ENCODE peak calls at places on chromosomes 16 and 17, in ten cellular contexts. P is suprapubic skin, R is H7, W is mesenchymal stem cell, X is neuronal stem cell, I is ovary, Y is lower leg skin, L is heart left ventricle, E is HFF-Myc, M is AG10803. Q is an unnamed sample.

GRCh38 chr17:66466933-66467367 is 164.5 kb downstream of the PRKCA start:
- DNase-seq in X (no peak), R (no peak), P (no peak), M (peak; percentile 100), Y (peak; percentile 43), I (no peak), W (peak; percentile 99), L (no peak), E (peak; percentile 99), Q (peak; percentile 98)

GRCh38 chr16:4016648-4017047 is 99.6 kb downstream of the ADCY9 start:
- DNase-seq in I (no peak), R (no peak), P (no peak), W (no peak), M (peak; percentile 77), Y (no peak), E (no peak), X (no peak), L (no peak), Q (no peak)

GRCh38 chr17:8124350-8125195 is 667 bp upstream of the HES7 start:
- DNase-seq in E (no peak), M (peak; percentile 34), I (peak; percentile 48), Y (no peak), R (no peak), X (no peak), W (peak; percentile 52), L (no peak), P (no peak), Q (no peak)

GRCh38 chr17:75587718-75588545 is at the start of gene MYO15B:
- DNase-seq in M (no peak), W (peak; percentile 56), E (no peak), X (peak; percentile 59), I (peak; percentile 85), R (peak; percentile 95), L (peak; percentile 70), P (peak; percentile 67), Y (peak; percentile 91), Q (no peak)

GRCh38 chr17:77498875-77499698 is 358.3 kb downstream of the SEC14L1 start:
- DNase-seq in R (peak; percentile 65), L (no peak), P (peak; percentile 50), I (no peak), Y (peak; percentile 82), M (no peak), X (no peak), E (no peak), W (no peak), Q (no peak)

GRCh38 chr17:59844884-59845594 is 47.7 kb downstream of the TUBD1 start:
- DNase-seq in X (no peak), I (no peak), P (no peak), L (no peak), Y (peak; percentile 64), M (peak; percentile 70), R (no peak), E (no peak), W (peak; percentile 68), Q (no peak)

GRCh38 chr16:80802129-80802528 is 2.3 kb downstream of the CDYL2 start:
- DNase-seq in I (no peak), P (no peak), W (no peak), X (no peak), L (no peak), M (no peak), R (no peak), Y (no peak), E (no peak), Q (no peak)

GRCh38 chr16:16163109-16163508 is 60.2 kb downstream of the ABCC6 start:
- DNase-seq in W (no peak), L (no peak), I (no peak), X (no peak), P (no peak), M (no peak), R (no peak), E (no peak), Y (no peak), Q (no peak)

GRCh38 chr17:28925912-28926365 is 23.1 kb upstream of the DHRS13 start:
- DNase-seq in Y (no peak), L (no peak), W (peak; percentile 93), I (no peak), M (peak; percentile 89), P (no peak), E (peak; percentile 52), R (no peak), X (no peak), Q (peak; percentile 72)

GRCh38 chr17:6701719-6702118 is 11.4 kb downstream of the SLC13A5 start:
- DNase-seq in Y (no peak), R (peak; percentile 97), X (peak; percentile 32), P (peak; percentile 31), I (peak; percentile 54), L (no peak), W (no peak), M (no peak), E (no peak), Q (no peak)

GRCh38 chr17:909642-910323 is 69.8 kb downstream of the NXN start:
- DNase-seq in R (no peak), W (peak; percentile 60), Y (peak; percentile 95), L (no peak), P (peak; percentile 91), E (no peak), I (no peak), X (no peak), M (peak; percentile 89), Q (no peak)

GRCh38 chr17:1629647-1630310 is 1.1 kb upstream of the SLC43A2 start:
- DNase-seq in X (no peak), P (no peak), L (no peak), W (no peak), Y (no peak), E (no peak), R (peak; percentile 87), I (no peak), M (peak; percentile 52), Q (no peak)

GRCh38 chr16:86733526-86734254 is 155.3 kb downstream of the FOXL1 start:
- DNase-seq in M (no peak), I (no peak), W (no peak), P (no peak), L (no peak), X (no peak), E (no peak), R (peak; percentile 80), Y (no peak), Q (no peak)

GRCh38 chr17:80361495-80362220 is 53.3 kb upstream of the ENDOV start:
- DNase-seq in R (peak; percentile 91), Y (no peak), L (no peak), P (peak; percentile 31), E (no peak), W (peak; percentile 11), X (peak; percentile 17), I (peak; percentile 56), M (no peak), Q (no peak)

GRCh38 chr17:30378797-30379302 is at the start of gene CPD:
- DNase-seq in M (peak; percentile 92), L (peak; percentile 98), W (peak; percentile 94), Y (peak; percentile 100), X (peak; percentile 96), R (peak; percentile 99), E (peak; percentile 69), I (peak; percentile 99), P (peak; percentile 97), Q (peak; percentile 80)

GRCh38 chr17:30382345-30382744 is 3.6 kb downstream of the CPD start:
- DNase-seq in E (no peak), M (no peak), P (no peak), L (no peak), W (no peak), X (no peak), I (no peak), Y (no peak), R (no peak), Q (no peak)

GRCh38 chr17:30380106-30380420 is 1.3 kb downstream of the CPD start:
- DNase-seq in M (no peak), X (no peak), R (peak; percentile 23), E (no peak), P (no peak), Y (no peak), W (peak; percentile 22), L (no peak), I (no peak), Q (no peak)

GRCh38 chr17:30379303-30380105 is 777 bp downstream of the CPD start:
- DNase-seq in R (peak; percentile 63), M (no peak), E (no peak), Y (peak; percentile 87), I (peak; percentile 48), L (no peak), X (no peak), W (peak; percentile 20), P (peak; percentile 70), Q (no peak)

GRCh38 chr17:30380643-30381419 is 2.1 kb downstream of the CPD start:
- DNase-seq in R (no peak), W (no peak), X (no peak), M (no peak), Y (no peak), I (no peak), L (no peak), P (no peak), E (no peak), Q (no peak)
- H3K4me3 ChIP-seq in R (no peak overlapping the region), W (peak overlapping the region; percentile 91), X (no peak overlapping the region), M (peak overlapping the region; percentile 72), Y (no peak overlapping the region), I (peak overlapping the region; percentile 88), L (peak overlapping the region; percentile 93), P (peak overlapping the region; percentile 77), E (peak overlapping the region; percentile 59), Q (peak overlapping the region; percentile 82)

DNA sequence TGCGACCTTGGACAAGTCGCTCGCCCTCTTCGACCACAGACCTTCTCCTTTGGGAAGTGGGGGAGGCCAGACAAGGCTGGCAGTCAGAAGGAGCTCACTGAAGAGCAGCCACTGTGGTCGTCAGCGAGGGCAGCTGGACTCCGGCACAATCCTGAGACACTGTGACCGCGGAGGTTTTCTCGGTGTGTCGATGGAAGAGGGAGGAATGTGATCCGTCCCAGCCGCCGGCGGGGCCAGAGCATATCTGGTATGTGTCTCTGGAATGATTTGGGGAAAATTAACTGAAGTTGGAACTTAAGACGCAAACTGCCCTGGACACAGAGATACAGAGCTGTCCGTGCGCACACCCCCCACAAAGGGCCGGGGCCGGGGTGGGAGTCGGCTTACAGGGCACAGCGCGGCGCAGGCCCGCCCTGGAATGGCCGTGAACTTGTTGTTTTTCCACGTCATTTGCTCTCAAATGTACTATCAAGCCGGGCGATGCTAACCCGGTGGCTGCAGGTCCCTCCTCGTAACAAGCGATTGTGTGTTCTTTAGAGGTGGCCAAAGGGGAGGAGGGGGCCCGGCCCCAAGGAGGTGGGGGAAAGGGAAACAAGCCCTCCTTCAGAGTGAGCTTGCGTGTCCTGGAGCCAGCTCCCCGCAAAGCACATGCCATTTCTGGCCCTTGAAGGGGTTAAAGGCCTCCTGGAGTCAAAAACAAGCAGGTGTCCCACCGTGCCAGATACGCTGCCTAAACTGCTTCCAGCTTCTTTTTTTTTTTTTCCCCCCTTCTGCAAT is 412 bp upstream of the WFIKKN2 start:
- DNase-seq in M (no peak), L (no peak), R (peak; percentile 75), Y (peak; percentile 78), I (peak; percentile 95), W (peak; percentile 9), E (no peak), X (no peak), P (peak; percentile 56), Q (peak; percentile 38)
- H3K4me3 ChIP-seq in M (no peak overlapping the region), L (peak overlapping the region; percentile 29), R (no peak overlapping the region), Y (no peak overlapping the region), I (peak overlapping the region; percentile 31), W (peak overlapping the region; percentile 57), E (no peak overlapping the region), X (no peak overlapping the region), P (peak overlapping the region; percentile 6), Q (peak overlapping the region; percentile 24)

GRCh38 chr17:67467500-67468481 is 90.7 kb downstream of the PITPNC1 start:
- DNase-seq in Y (peak; percentile 74), W (no peak), E (no peak), X (no peak), L (no peak), R (no peak), M (peak; percentile 58), I (no peak), P (no peak), Q (no peak)
- H3K4me3 ChIP-seq in Y (no peak overlapping the region), W (no peak overlapping the region), E (no peak overlapping the region), X (no peak overlapping the region), L (no peak overlapping the region), R (no peak overlapping the region), M (no peak overlapping the region), I (no peak overlapping the region), P (no peak overlapping the region), Q (no peak overlapping the region)

GRCh38 chr16:30813821-30814189 is 26.8 kb upstream of the ZNF629 start:
- DNase-seq in M (no peak), Y (no peak), P (no peak), W (no peak), E (no peak), X (no peak), R (no peak), I (no peak), L (no peak), Q (no peak)
- H3K4me3 ChIP-seq in M (peak overlapping the region; percentile 62), Y (no peak overlapping the region), P (peak overlapping the region; percentile 54), W (peak overlapping the region; percentile 87), E (peak overlapping the region; percentile 41), X (peak overlapping the region; percentile 67), R (peak overlapping the region; percentile 26), I (peak overlapping the region; percentile 39), L (peak overlapping the region; percentile 48), Q (peak overlapping the region; percentile 43)